ENCODE peak calls at places on chromosomes 11 and 22, in seven cellular contexts. E is spleen, Y is tibial artery, O is Peyer's patch, Z is adrenal gland, Q is PC-9, L is left ventricle myocardium inferior. X is an unnamed sample.
A peak's percentile ranks its signal among the peaks of the same experiment; 100 is the strongest.

GRCh38 chr11:1387961-1388762 is 1.6 kb upstream of the BRSK2 start:
- DNase-seq in Q (no peak), E (no peak), Y (no peak), Z (no peak), L (no peak), O (no peak), X (peak; percentile 82)

GRCh38 chr11:27933992-27934829 is 173.7 kb downstream of the KIF18A start:
- DNase-seq in O (no peak), Y (peak; percentile 69), E (no peak), L (no peak), Z (no peak), Q (no peak), X (peak; percentile 81)

GRCh38 chr11:118132385-118133151 is 20.1 kb downstream of the SCN4B start:
- DNase-seq in Z (no peak), O (no peak), L (no peak), Y (no peak), E (no peak), Q (no peak), X (no peak)

GRCh38 chr11:73716153-73717056 is 44.5 kb downstream of the RAB6A start:
- DNase-seq in Q (no peak), E (no peak), L (no peak), O (no peak), Z (no peak), Y (no peak), X (peak; percentile 45)

GRCh38 chr11:119335655-119336543 is 1.6 kb downstream of the RNF26 start:
- DNase-seq in O (no peak), E (peak; percentile 80), Z (no peak), Y (peak; percentile 69), L (no peak), Q (no peak), X (no peak)

GRCh38 chr11:12163181-12163841 is 52.9 kb downstream of the MICAL2 start:
- DNase-seq in Y (peak; percentile 84), Z (no peak), Q (no peak), O (no peak), L (peak; percentile 73), E (no peak), X (peak; percentile 81)

GRCh38 chr11:77650165-77650564 is 12.6 kb upstream of the CLNS1A start:
- DNase-seq in O (no peak), Y (no peak), L (no peak), Z (no peak), Q (no peak), E (no peak), X (peak; percentile 5)

GRCh38 chr11:127675602-127676001 is 675.0 kb upstream of the KIRREL3 start:
- DNase-seq in Y (no peak), Q (no peak), L (no peak), O (no peak), E (no peak), Z (no peak), X (no peak)

GRCh38 chr11:24239016-24239720 is 257.7 kb upstream of the LUZP2 start:
- DNase-seq in Z (no peak), Y (no peak), L (no peak), O (no peak), E (no peak), Q (no peak), X (no peak)

GRCh38 chr11:29352273-29352672 is 664.6 kb downstream of the KCNA4 start:
- DNase-seq in L (no peak), E (no peak), Y (no peak), O (no peak), Q (no peak), Z (no peak), X (no peak)

GRCh38 chr11:34146411-34146810 is 41.0 kb downstream of the NAT10 start:
- DNase-seq in Q (no peak), E (no peak), O (no peak), Y (no peak), L (no peak), Z (no peak), X (no peak)

GRCh38 chr11:122853971-122854446 is 15.7 kb downstream of the CRTAM start:
- DNase-seq in O (no peak), Q (peak; percentile 69), L (no peak), Y (no peak), E (no peak), Z (peak; percentile 79), X (peak; percentile 90)

GRCh38 chr22:30402036-30402759 is 5.4 kb downstream of the SEC14L2 start:
- DNase-seq in O (no peak), L (no peak), Z (no peak), E (no peak), Y (no peak), Q (peak; percentile 29), X (peak; percentile 74)

GRCh38 chr22:47808886-47809620 is 1046.6 kb downstream of the TBC1D22A start:
- DNase-seq in Z (peak; percentile 20), O (no peak), Q (no peak), Y (no peak), E (no peak), L (no peak), X (no peak)

GRCh38 chr11:73939096-73939495 is 11.7 kb upstream of the DNAJB13 start:
- DNase-seq in Z (no peak), Q (no peak), Y (no peak), L (no peak), O (no peak), E (no peak), X (no peak)

GRCh38 chr11:70747285-70747684 is 349.0 kb downstream of the CTTN start:
- DNase-seq in Q (no peak), E (peak; percentile 61), Z (no peak), O (no peak), Y (no peak), L (no peak), X (peak; percentile 54)

GRCh38 chr11:16815047-16815767 is 76.8 kb downstream of the C11orf58 start:
- DNase-seq in Q (no peak), E (peak; percentile 83), Z (peak; percentile 75), L (peak; percentile 71), O (no peak), Y (peak; percentile 78), X (no peak)

GRCh38 chr22:20147286-20147988 is 3.4 kb downstream of the CCDC188 start:
- DNase-seq in Q (no peak), L (no peak), Y (no peak), O (no peak), Z (no peak), E (no peak), X (no peak)
- H3K4me1 ChIP-seq in Q (no peaks in the 10 kb centered on the region), L (no peaks in the 10 kb centered on the region), Y (no peaks in the 10 kb centered on the region), O (no peaks in the 10 kb centered on the region), Z (no peaks in the 10 kb centered on the region), E (no peaks in the 10 kb centered on the region), X (peaks cover 2% of the 10 kb centered on the region)

GRCh38 chr11:68381716-68382115 is 69.3 kb downstream of the LRP5 start:
- DNase-seq in O (no peak), Y (peak; percentile 86), Z (no peak), Q (no peak), L (no peak), E (no peak), X (peak; percentile 71)
- H3K4me1 ChIP-seq in O (peaks cover 38% of the 10 kb centered on the region), Y (no peaks in the 10 kb centered on the region), Z (peaks cover 18% of the 10 kb centered on the region), Q (peaks cover 52% of the 10 kb centered on the region), L (peaks cover 75% of the 10 kb centered on the region), E (peaks cover 50% of the 10 kb centered on the region), X (peaks cover 23% of the 10 kb centered on the region)

GRCh38 chr11:3879967-3880542 is 24.6 kb downstream of the STIM1 start:
- DNase-seq in Q (peak; percentile 35), Y (no peak), E (no peak), Z (no peak), L (no peak), O (no peak), X (no peak)
- H3K4me1 ChIP-seq in Q (peaks cover 28% of the 10 kb centered on the region), Y (no peaks in the 10 kb centered on the region), E (peaks cover 66% of the 10 kb centered on the region), Z (no peaks in the 10 kb centered on the region), L (peaks cover 24% of the 10 kb centered on the region), O (peaks cover 23% of the 10 kb centered on the region), X (peaks cover 10% of the 10 kb centered on the region)

GRCh38 chr11:116881153-116881552 is 43.7 kb upstream of the APOA1 start:
- DNase-seq in Z (no peak), O (no peak), Q (no peak), E (no peak), L (no peak), Y (no peak), X (no peak)

GRCh38 chr11:116882386-116882785 is 45.0 kb upstream of the APOA1 start:
- DNase-seq in L (no peak), Z (no peak), Y (no peak), Q (no peak), E (no peak), O (no peak), X (no peak)

GRCh38 chr11:116876656-116877055 is 39.2 kb upstream of the APOA1 start:
- DNase-seq in Z (no peak), O (no peak), L (no peak), Y (no peak), E (no peak), Q (no peak), X (no peak)

GRCh38 chr11:116875194-116875593 is 37.8 kb upstream of the APOA1 start:
- DNase-seq in E (no peak), Y (no peak), Z (no peak), Q (no peak), L (no peak), O (no peak), X (no peak)

DNA sequence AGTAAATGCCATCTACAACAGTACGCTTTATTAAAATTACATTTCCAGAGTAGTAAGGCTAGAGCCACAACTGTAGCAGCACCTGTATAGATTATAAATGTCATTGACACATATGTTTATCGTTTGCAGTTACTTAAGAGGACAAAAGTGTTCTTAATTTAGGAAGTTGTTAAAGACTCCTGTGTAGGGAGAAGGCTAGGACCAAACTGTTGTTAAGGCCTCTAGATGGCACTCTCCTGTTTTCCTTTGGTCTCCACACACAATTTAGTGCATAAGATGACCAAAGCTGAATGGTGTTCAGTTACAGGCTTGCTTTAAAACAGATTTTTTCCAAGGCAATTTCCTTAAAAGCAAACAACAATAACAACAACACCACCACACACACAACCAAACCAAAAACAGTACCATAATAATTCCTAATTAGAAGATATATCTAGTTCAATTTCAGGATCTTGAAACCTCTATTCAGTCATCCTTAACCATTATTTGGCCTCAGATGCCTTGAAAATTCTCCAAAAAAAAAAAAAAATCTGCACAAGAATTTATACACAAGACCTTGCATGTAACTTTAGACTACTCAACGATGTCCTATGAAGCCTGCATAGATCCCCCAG is 42.5 kb upstream of the APOA1 start:
- DNase-seq in Q (peak; percentile 65), O (no peak), Y (no peak), Z (no peak), E (no peak), L (no peak), X (no peak)
- H3K4me1 ChIP-seq in Q (peaks cover 4% of the 10 kb centered on the region), O (no peaks in the 10 kb centered on the region), Y (no peaks in the 10 kb centered on the region), Z (no peaks in the 10 kb centered on the region), E (peaks cover 3% of the 10 kb centered on the region), L (peaks cover 29% of the 10 kb centered on the region), X (peaks cover 19% of the 10 kb centered on the region)